ENCODE peak calls at places on chromosomes 1 and 21, in six cellular contexts. G is activated naive CD4-positive, alpha-beta T cell treated with anti-CD3 and anti-CD28 coated beads for 36 hours; A is lung; Z is NCI-H1105 treated with DMSO at 0.1 percent for 48 hours; D is effector CD4-positive, alpha-beta T cell; B is Kasumi-1. T is an unnamed sample.

GRCh38 chr21:44962481-44962966 is 22.7 kb downstream of the SLX9 start:
- DNase-seq in G (no peak), A (no peak), Z (no peak), D (no peak), B (no peak), T (peak)

GRCh38 chr1:43073490-43074230 is 98.4 kb downstream of the EBNA1BP2 start:
- DNase-seq in G (peak), A (peak), Z (peak), D (peak), B (peak), T (peak)

GRCh38 chr1:12067900-12068821 is 5.1 kb downstream of the TNFRSF8 start:
- DNase-seq in G (peak), A (no peak), Z (no peak), D (no peak), B (peak), T (peak)

GRCh38 chr21:32257952-32258785 is 20.7 kb downstream of the MIS18A start:
- DNase-seq in G (peak), A (peak), Z (peak), D (no peak), B (peak), T (peak)

GRCh38 chr1:117646007-117646913 is 40.4 kb downstream of the TENT5C start:
- DNase-seq in G (no peak), A (no peak), Z (no peak), D (no peak), B (no peak), T (peak)

GRCh38 chr1:204996981-204997380 is 46.0 kb upstream of the CNTN2 start:
- DNase-seq in G (no peak), A (no peak), Z (no peak), D (no peak), B (no peak), T (no peak)

GRCh38 chr21:31008355-31008754 is 29.9 kb downstream of the KRTAP19-8 start:
- DNase-seq in G (no peak), A (no peak), Z (no peak), D (no peak), B (no peak), T (no peak)

GRCh38 chr1:94130851-94131595 is 10.1 kb upstream of the ABCA4 start:
- DNase-seq in G (no peak), A (peak), Z (no peak), D (no peak), B (no peak), T (no peak)

GRCh38 chr1:96510911-96511310 is 210.7 kb upstream of the PTBP2 start:
- DNase-seq in G (no peak), A (no peak), Z (peak), D (no peak), B (no peak), T (no peak)

GRCh38 chr1:228646717-228647522 is 88.4 kb upstream of the RHOU start:
- DNase-seq in G (peak), A (no peak), Z (peak), D (no peak), B (peak), T (peak)

GRCh38 chr1:94646786-94647555 is 105.4 kb upstream of the F3 start:
- DNase-seq in G (no peak), A (no peak), Z (no peak), D (no peak), B (no peak), T (no peak)

GRCh38 chr1:235408503-235408960 is 41.3 kb downstream of the TBCE start:
- DNase-seq in G (no peak), A (no peak), Z (no peak), D (no peak), B (no peak), T (no peak)

GRCh38 chr1:180595966-180596365 is 35.9 kb upstream of the XPR1 start:
- DNase-seq in G (no peak), A (no peak), Z (no peak), D (no peak), B (no peak), T (no peak)

GRCh38 chr1:167474191-167474641 is 44.1 kb downstream of the CD247 start:
- DNase-seq in G (peak), A (no peak), Z (no peak), D (peak), B (no peak), T (no peak)

GRCh38 chr21:45405271-45405818 is 380 bp downstream of the COL18A1 start:
- DNase-seq in G (no peak), A (no peak), Z (no peak), D (no peak), B (no peak), T (peak)

GRCh38 chr1:119380983-119381662 is 12.5 kb downstream of the HAO2 start:
- DNase-seq in G (no peak), A (no peak), Z (no peak), D (no peak), B (no peak), T (no peak)

GRCh38 chr1:240435996-240436566 is 175.9 kb downstream of the GREM2 start:
- DNase-seq in G (no peak), A (no peak), Z (no peak), D (no peak), B (no peak), T (no peak)

GRCh38 chr1:115300087-115300856 is 37.8 kb downstream of the NGF start:
- DNase-seq in G (no peak), A (no peak), Z (no peak), D (no peak), B (no peak), T (peak)

GRCh38 chr1:28955930-28956552 is 41.7 kb downstream of the EPB41 start:
- DNase-seq in G (peak), A (no peak), Z (peak), D (no peak), B (no peak), T (no peak)

GRCh38 chr1:182149411-182149965 is 88.0 kb upstream of the ZNF648 start:
- DNase-seq in G (peak), A (peak), Z (no peak), D (no peak), B (peak), T (peak)

GRCh38 chr1:11828511-11828910 is 19.1 kb downstream of the NPPA start:
- DNase-seq in G (no peak), A (no peak), Z (no peak), D (no peak), B (no peak), T (no peak)

GRCh38 chr1:94755675-94756074 is 64.5 kb upstream of the SLC44A3 start:
- DNase-seq in G (no peak), A (no peak), Z (no peak), D (no peak), B (peak), T (peak)

T was measured in adipocyte.